ENCODE peak calls at places on chromosome 9, in five cellular contexts. S is trophoblast cell, M is neuronal stem cell, L is H9, N is H1. F is an unnamed sample.

GRCh38 chr9:127955294-127956015 is 17.8 kb upstream of the DPM2 start:
- DNase-seq in S (peak; percentile 62), M (no peak), L (peak; percentile 93), N (peak; percentile 75), F (no peak)

GRCh38 chr9:101977614-101978210 is 239.3 kb upstream of the GRIN3A start:
- DNase-seq in S (no peak), M (no peak), L (no peak), N (no peak), F (peak; percentile 14)

GRCh38 chr9:114339130-114339908 is 9.7 kb downstream of the ORM2 start:
- DNase-seq in S (peak; percentile 56), M (peak; percentile 20), L (peak; percentile 71), N (peak; percentile 85), F (peak; percentile 57)

GRCh38 chr9:27791311-27791710 is 218.0 kb upstream of the C9orf72 start:
- DNase-seq in S (no peak), M (no peak), L (no peak), N (no peak), F (no peak)

GRCh38 chr9:4849364-4849763 is 56.6 kb downstream of the RCL1 start:
- DNase-seq in S (no peak), M (no peak), L (no peak), N (no peak), F (no peak)

GRCh38 chr9:101791938-101792337 is 53.5 kb upstream of the GRIN3A start:
- DNase-seq in S (no peak), M (peak; percentile 67), L (peak; percentile 80), N (peak; percentile 77), F (no peak)

GRCh38 chr9:116152390-116152789 is 1.2 kb upstream of the PAPPA start:
- DNase-seq in S (no peak), M (no peak), L (no peak), N (no peak), F (no peak)

GRCh38 chr9:127931092-127931881 is 710 bp upstream of the PIP5KL1 start:
- DNase-seq in S (peak; percentile 52), M (no peak), L (peak; percentile 58), N (peak; percentile 64), F (peak; percentile 93)

GRCh38 chr9:89940625-89941024 is 335.8 kb downstream of the GADD45G start:
- DNase-seq in S (no peak), M (no peak), L (no peak), N (no peak), F (peak; percentile 44)

GRCh38 chr9:32596936-32597335 is 24.0 kb upstream of the NDUFB6 start:
- DNase-seq in S (no peak), M (no peak), L (no peak), N (no peak), F (no peak)

GRCh38 chr9:123420560-123421210 is 64.7 kb downstream of the CRB2 start:
- DNase-seq in S (no peak), M (no peak), L (no peak), N (no peak), F (no peak)

GRCh38 chr9:114250235-114250568 is 72.7 kb upstream of the ORM1 start:
- DNase-seq in S (no peak), M (no peak), L (no peak), N (no peak), F (no peak)

GRCh38 chr9:114507726-114508125 is 2.5 kb upstream of the WHRN start:
- DNase-seq in S (no peak), M (peak; percentile 32), L (no peak), N (no peak), F (peak; percentile 46)

GRCh38 chr9:4137755-4138154 is 162.1 kb downstream of the GLIS3 start:
- DNase-seq in S (peak; percentile 6), M (no peak), L (no peak), N (no peak), F (peak; percentile 81)

GRCh38 chr9:93120846-93121315 is 13.2 kb downstream of the NINJ1 start:
- DNase-seq in S (no peak), M (no peak), L (peak; percentile 19), N (no peak), F (no peak)

GRCh38 chr9:72304538-72304937 is 60.5 kb downstream of the ZFAND5 start:
- DNase-seq in S (no peak), M (no peak), L (no peak), N (no peak), F (no peak)

GRCh38 chr9:130627896-130628792 is 36.2 kb upstream of the PRDM12 start:
- DNase-seq in S (no peak), M (no peak), L (no peak), N (no peak), F (no peak)

GRCh38 chr9:93117924-93118862 is 15.9 kb downstream of the NINJ1 start:
- DNase-seq in S (no peak), M (no peak), L (no peak), N (no peak), F (no peak)

GRCh38 chr9:106479679-106480078 is 383.3 kb upstream of the ZNF462 start:
- DNase-seq in S (no peak), M (no peak), L (no peak), N (no peak), F (no peak)

DNA sequence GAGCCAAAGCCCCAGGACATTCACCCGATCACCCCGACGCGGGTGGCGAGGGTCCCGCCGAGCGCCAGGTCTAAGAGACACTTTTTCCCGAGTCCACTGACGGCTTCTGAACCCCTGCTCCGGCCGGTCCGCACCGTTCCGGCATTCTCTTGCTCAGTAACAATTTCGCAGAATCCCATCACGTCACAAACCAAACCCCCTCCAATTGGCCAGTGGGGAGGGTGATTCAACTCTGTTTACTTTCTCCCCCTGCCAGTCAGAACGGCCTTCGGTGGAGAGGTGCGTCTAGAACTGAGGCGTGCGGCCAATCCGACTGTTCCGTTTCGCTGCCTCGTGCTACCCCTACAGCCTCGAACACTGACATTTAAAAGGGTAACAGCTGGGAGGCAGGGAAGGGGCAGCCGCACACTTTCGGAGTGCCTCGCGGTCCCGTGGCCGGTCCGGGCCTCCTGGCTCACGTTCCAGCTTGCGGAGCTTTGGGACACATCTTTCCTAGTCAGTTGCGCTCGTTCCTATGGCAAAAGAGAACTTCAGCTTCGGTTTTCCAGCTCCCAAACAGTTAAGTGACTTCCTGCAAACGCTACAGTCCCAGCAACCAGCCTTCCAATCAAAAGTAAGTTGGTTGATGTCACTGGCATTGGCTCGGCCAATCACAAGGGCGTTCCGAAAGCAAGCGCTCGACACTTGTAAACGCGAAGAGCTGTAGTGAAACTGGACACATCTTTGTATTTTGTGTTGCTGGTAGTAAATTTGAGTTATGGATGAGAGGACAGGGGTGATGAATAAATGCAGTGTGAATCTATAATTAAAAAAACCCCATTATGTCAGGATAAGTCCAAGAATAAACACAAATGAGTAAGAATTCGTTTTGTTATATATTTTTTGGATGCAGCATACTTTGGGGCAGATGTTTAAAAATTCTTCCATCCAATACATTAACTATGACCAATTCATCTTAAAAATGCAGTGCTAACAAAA is at the start of gene KLF9:
- DNase-seq in S (peak; percentile 92), M (peak; percentile 77), L (peak; percentile 92), N (peak; percentile 81), F (peak; percentile 99)
- H4K91ac ChIP-seq in S (no peak within 1 kb of the TSS), M (no peak within 1 kb of the TSS), L (no peak within 1 kb of the TSS), N (no peak within 1 kb of the TSS), F (peak within 1 kb of the TSS; percentile 99)

GRCh38 chr9:129367287-129367686 is 189.2 kb upstream of the IER5L start:
- DNase-seq in S (no peak), M (no peak), L (no peak), N (no peak), F (no peak)
- H2BK12ac ChIP-seq in S (no peak overlapping the region), M (no peak overlapping the region), L (no peak overlapping the region), N (no peak overlapping the region), F (no peak overlapping the region)

DNA sequence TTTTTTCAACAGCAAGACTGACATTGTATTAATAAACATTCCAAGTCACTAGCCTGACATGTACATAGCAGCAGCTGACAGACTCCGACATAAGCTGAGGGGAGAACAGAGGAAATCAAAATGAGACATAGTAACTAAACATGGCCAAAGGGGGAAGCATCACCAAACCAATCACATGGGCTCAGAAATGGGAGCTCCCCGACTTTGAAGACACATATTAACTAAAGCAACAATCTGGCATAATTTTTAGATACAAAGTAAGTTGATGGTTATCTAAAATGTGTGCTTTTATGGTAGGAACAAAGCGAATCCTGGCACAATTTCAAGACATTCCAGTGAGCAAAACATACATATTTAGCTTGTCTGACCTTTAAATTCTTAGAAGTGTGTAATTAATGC is 156.8 kb downstream of the MAPKAP1 start:
- DNase-seq in S (no peak), M (no peak), L (no peak), N (no peak), F (peak; percentile 29)
- H4K91ac ChIP-seq in S (no peak overlapping the region), M (no peak overlapping the region), L (no peak overlapping the region), N (no peak overlapping the region), F (no peak overlapping the region)

DNA sequence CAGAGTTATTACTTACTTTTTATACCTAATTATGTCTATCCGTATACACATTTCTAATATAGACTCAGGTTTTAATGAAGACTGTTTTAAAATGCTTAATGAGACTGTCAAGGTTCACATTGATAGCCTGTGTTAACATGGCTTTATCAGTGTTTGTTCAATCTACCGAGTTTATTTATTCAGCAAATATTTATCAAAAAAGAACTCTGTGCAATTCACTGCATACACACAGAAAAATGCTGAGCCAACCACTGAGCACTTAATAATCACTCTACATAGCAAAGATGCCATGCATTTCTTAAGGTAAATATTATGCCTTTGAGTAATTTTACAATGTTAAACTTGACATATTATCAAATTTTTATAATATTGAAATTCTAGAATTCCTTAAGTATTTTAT is 428.2 kb downstream of the ANXA1 start:
- DNase-seq in S (no peak), M (no peak), L (no peak), N (no peak), F (no peak)
- H2BK12ac ChIP-seq in S (no peak overlapping the region), M (no peak overlapping the region), L (no peak overlapping the region), N (no peak overlapping the region), F (no peak overlapping the region)

GRCh38 chr9:16384993-16385392 is 485.5 kb downstream of the BNC2 start:
- DNase-seq in S (no peak), M (no peak), L (no peak), N (no peak), F (no peak)

GRCh38 chr9:16386579-16387077 is 483.8 kb downstream of the BNC2 start:
- DNase-seq in S (no peak), M (no peak), L (no peak), N (no peak), F (no peak)

GRCh38 chr9:16387382-16387781 is 483.1 kb downstream of the BNC2 start:
- DNase-seq in S (no peak), M (no peak), L (no peak), N (no peak), F (no peak)

DNA sequence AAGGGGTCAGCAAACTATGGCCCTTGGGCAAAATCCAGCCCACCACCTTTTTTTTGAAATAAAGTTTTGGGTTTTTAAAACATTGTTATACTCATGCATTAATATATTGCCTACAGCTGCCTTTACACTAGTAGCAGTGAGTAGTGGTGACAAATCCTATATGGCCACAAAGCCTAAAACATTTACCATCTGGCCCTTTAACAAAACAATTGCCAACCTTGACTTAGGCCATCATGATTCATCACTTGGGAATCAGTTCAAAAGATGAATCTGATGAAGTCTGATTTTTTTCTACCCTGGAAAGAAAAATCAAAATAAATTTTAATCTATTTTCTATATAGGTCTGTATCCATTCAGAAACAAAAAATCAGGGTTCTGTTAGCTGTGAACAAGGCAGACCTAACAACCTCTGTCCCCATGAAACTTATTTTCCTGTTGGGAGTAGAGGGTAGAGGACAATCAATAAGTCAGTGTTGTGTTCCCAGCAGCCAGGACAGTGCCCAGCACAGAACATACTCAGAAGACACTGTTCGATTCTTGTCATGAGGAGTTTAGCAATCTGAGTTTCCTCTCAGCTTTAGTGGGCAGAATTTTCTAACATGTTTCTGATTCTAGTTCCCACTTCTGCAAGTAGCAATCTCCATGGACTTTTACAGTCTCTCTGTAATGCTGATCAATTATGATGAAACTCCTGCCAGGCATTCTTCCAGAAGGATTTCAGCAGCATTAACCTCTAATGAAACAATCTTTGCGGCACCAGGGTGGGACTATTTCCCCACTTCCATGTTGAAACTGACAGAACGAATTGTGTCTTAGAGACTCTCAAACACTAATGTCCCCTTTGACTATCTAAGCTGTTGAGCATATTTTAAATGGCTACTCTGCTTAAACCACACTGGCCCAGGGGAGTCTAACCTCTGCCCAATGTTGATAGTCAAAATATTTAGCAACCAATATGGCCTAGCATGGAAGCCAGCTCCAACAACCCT is 484.6 kb downstream of the BNC2 start:
- DNase-seq in S (no peak), M (no peak), L (no peak), N (no peak), F (peak; percentile 32)
- H4K91ac ChIP-seq in S (no peak overlapping the region), M (no peak overlapping the region), L (no peak overlapping the region), N (no peak overlapping the region), F (no peak overlapping the region)

F was measured in mesenchymal stem cell.